ENCODE peak calls at places on chromosomes 6 and 20, in ten cellular contexts. S, O, G, A, R, Z, J, L, Q and W are unnamed samples.

GRCh38 chr6:3210024-3210610 is 17.3 kb downstream of the TUBB2B start:
- DNase-seq in S (no peak), O (no peak), G (no peak), A (no peak), R (no peak), Z (no peak), J (no peak), L (no peak), Q (peak; percentile 33), W (no peak)

GRCh38 chr6:36113049-36113448 is 17.3 kb upstream of the MAPK13 start:
- DNase-seq in S (no peak), O (no peak), G (no peak), A (no peak), R (no peak), Z (no peak), J (no peak), L (no peak), Q (no peak), W (no peak)

GRCh38 chr20:15447549-15447948 is 1110.1 kb upstream of the FLRT3 start:
- DNase-seq in S (no peak), O (no peak), G (no peak), A (no peak), R (no peak), Z (no peak), J (no peak), L (no peak), Q (no peak), W (no peak)

GRCh38 chr6:26415036-26415614 is 13.1 kb downstream of the BTN3A1 start:
- DNase-seq in S (no peak), O (peak; percentile 64), G (no peak), A (no peak), R (no peak), Z (no peak), J (no peak), L (no peak), Q (no peak), W (no peak)

GRCh38 chr6:20732896-20733295 is 198.6 kb downstream of the CDKAL1 start:
- DNase-seq in S (no peak), O (no peak), G (no peak), A (no peak), R (no peak), Z (no peak), J (no peak), L (no peak), Q (no peak), W (no peak)

GRCh38 chr6:37033255-37033654 is 27.8 kb downstream of the FGD2 start:
- DNase-seq in S (no peak), O (no peak), G (no peak), A (no peak), R (no peak), Z (peak; percentile 25), J (no peak), L (no peak), Q (peak; percentile 21), W (no peak)

GRCh38 chr20:31670371-31671228 is 32.9 kb downstream of the COX4I2 start:
- DNase-seq in S (peak; percentile 49), O (no peak), G (no peak), A (peak; percentile 86), R (no peak), Z (no peak), J (no peak), L (no peak), Q (peak; percentile 75), W (peak; percentile 67)

GRCh38 chr6:163405412-163406309 is 8.9 kb upstream of the QKI start:
- DNase-seq in S (no peak), O (no peak), G (peak; percentile 43), A (peak; percentile 76), R (no peak), Z (peak; percentile 33), J (no peak), L (no peak), Q (no peak), W (peak; percentile 37)

GRCh38 chr6:94045473-94045872 is 626.1 kb upstream of the EPHA7 start:
- DNase-seq in S (no peak), O (no peak), G (no peak), A (no peak), R (no peak), Z (no peak), J (no peak), L (peak; percentile 86), Q (no peak), W (no peak)

GRCh38 chr20:2654384-2654822 is 2.0 kb downstream of the NOP56 start:
- DNase-seq in S (no peak), O (no peak), G (no peak), A (no peak), R (no peak), Z (no peak), J (no peak), L (no peak), Q (no peak), W (no peak)
- H3K4me3 ChIP-seq in S (peak overlapping the region; percentile 98), O (no peak overlapping the region), G (peak overlapping the region; percentile 98), A (peak overlapping the region; percentile 96), R (peak overlapping the region; percentile 82), Z (peak overlapping the region; percentile 89), J (no peak overlapping the region), L (peak overlapping the region; percentile 83), Q (peak overlapping the region; percentile 90), W (peak overlapping the region; percentile 83)

GRCh38 chr6:144898052-144898689 is 613.0 kb downstream of the UTRN start:
- DNase-seq in S (peak; percentile 49), O (no peak), G (peak; percentile 68), A (no peak), R (no peak), Z (peak; percentile 76), J (no peak), L (no peak), Q (peak; percentile 54), W (no peak)

GRCh38 chr6:144896296-144896695 is 611.2 kb downstream of the UTRN start:
- DNase-seq in S (peak; percentile 7), O (no peak), G (no peak), A (no peak), R (no peak), Z (no peak), J (no peak), L (no peak), Q (no peak), W (no peak)

GRCh38 chr6:144898741-144899140 is 613.6 kb downstream of the UTRN start:
- DNase-seq in S (no peak), O (no peak), G (peak; percentile 51), A (no peak), R (no peak), Z (no peak), J (no peak), L (no peak), Q (no peak), W (no peak)

GRCh38 chr6:144896876-144897275 is 611.7 kb downstream of the UTRN start:
- DNase-seq in S (no peak), O (no peak), G (no peak), A (no peak), R (no peak), Z (no peak), J (no peak), L (no peak), Q (no peak), W (no peak)

DNA sequence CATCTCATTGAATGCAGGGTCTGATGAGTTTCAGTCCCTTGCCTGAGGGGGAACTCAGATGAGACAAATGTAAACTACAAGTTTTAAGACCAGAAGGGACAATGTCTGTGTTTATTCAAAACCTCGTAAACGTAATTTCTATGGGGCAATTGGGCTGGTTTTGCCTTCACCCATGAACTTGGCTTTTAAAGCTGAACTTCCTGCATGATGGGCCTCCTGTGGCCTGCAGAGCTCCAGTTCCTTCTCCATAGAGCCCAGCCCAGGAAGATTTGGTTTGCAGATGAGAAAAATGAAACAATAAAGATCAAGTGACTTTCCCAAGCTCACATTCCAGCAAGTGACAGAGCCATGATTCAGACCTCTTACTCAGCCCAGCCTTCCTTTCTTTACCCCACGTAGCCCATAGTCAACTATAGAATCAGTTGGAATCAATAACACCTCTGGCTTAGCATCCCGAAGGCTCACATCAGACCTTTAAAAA is 612.3 kb downstream of the UTRN start:
- DNase-seq in S (peak; percentile 73), O (no peak), G (peak; percentile 90), A (no peak), R (no peak), Z (peak; percentile 93), J (no peak), L (no peak), Q (peak; percentile 87), W (peak; percentile 28)
- H3K4me3 ChIP-seq in S (no peak overlapping the region), O (no peak overlapping the region), G (no peak overlapping the region), A (no peak overlapping the region), R (no peak overlapping the region), Z (no peak overlapping the region), J (no peak overlapping the region), L (no peak overlapping the region), Q (no peak overlapping the region), W (no peak overlapping the region)

GRCh38 chr6:56524891-56525703 is 117.6 kb downstream of the DST start:
- DNase-seq in S (peak; percentile 88), O (no peak), G (peak; percentile 98), A (no peak), R (no peak), Z (peak; percentile 80), J (no peak), L (no peak), Q (peak; percentile 96), W (no peak)
- H3K4me3 ChIP-seq in S (no peak overlapping the region), O (no peak overlapping the region), G (no peak overlapping the region), A (no peak overlapping the region), R (no peak overlapping the region), Z (no peak overlapping the region), J (no peak overlapping the region), L (no peak overlapping the region), Q (no peak overlapping the region), W (no peak overlapping the region)

GRCh38 chr20:49916146-49917002 is 1.0 kb upstream of the SPATA2 start:
- DNase-seq in S (no peak), O (peak; percentile 92), G (peak; percentile 25), A (no peak), R (no peak), Z (peak; percentile 52), J (no peak), L (no peak), Q (peak; percentile 55), W (peak; percentile 84)

GRCh38 chr20:49915118-49915379 is 280 bp downstream of the SPATA2 start:
- DNase-seq in S (no peak), O (no peak), G (no peak), A (no peak), R (no peak), Z (no peak), J (no peak), L (no peak), Q (no peak), W (no peak)

GRCh38 chr20:49914310-49915117 is 815 bp downstream of the SPATA2 start:
- DNase-seq in S (no peak), O (peak; percentile 54), G (no peak), A (no peak), R (peak; percentile 43), Z (no peak), J (no peak), L (peak; percentile 65), Q (no peak), W (no peak)

GRCh38 chr20:49915380-49916145 is at the start of gene SPATA2:
- DNase-seq in S (peak; percentile 95), O (peak; percentile 95), G (peak; percentile 94), A (peak; percentile 95), R (peak; percentile 94), Z (peak; percentile 96), J (peak; percentile 94), L (peak; percentile 98), Q (peak; percentile 94), W (peak; percentile 96)

DNA sequence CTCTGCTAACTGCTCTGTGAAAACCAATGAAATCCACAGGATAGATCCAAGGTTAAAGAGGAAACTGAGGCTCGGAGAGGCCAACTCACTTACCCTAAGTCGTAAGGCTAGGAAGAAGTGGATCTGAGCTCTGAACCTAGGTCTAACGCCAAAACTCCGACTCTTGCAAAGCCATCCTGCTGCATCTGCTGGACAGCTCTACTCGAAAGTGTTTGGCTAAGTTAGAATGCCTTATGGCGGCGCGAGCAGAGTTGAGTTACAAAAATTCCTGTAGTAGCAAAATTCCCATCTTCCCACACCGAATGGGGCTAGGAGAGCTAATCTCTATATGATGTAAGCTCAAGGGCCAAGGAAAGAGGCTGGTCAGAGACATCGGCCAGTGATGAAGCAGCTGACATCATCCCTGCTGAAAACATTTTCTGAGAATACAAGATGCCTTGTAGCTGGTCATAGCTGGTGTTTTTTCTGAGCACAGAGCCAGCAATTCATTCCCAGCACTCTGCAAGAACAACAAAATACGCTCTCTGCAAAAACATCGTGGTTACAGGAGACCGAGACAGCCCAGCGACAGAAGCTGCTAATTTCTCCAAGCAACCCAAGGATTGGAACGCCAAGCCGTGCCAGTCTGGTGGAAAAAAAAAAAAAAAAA is 1.8 kb downstream of the SPATA2 start:
- DNase-seq in S (no peak), O (no peak), G (no peak), A (no peak), R (no peak), Z (no peak), J (no peak), L (no peak), Q (peak; percentile 42), W (no peak)
- H3K4me3 ChIP-seq in S (no peak overlapping the region), O (no peak overlapping the region), G (no peak overlapping the region), A (peak overlapping the region; percentile 84), R (no peak overlapping the region), Z (no peak overlapping the region), J (no peak overlapping the region), L (peak overlapping the region; percentile 81), Q (no peak overlapping the region), W (no peak overlapping the region)